ENCODE peak calls at places on chromosome 11, in six cellular contexts. F, Z, L, P, C and U are unnamed samples.
A peak's percentile ranks its signal among the peaks of the same experiment; 100 is the strongest.

GRCh38 chr11:95584589-95584988 is 205.0 kb downstream of the FAM76B start:
- DNase-seq in L (no peak), P (no peak), F (no peak), C (no peak), Z (no peak), U (no peak)

GRCh38 chr11:77602385-77603105 is 12.8 kb downstream of the AQP11 start:
- DNase-seq in F (no peak), P (no peak), Z (no peak), C (no peak), L (no peak), U (no peak)

GRCh38 chr11:105609832-105610781 is at the start of gene GRIA4:
- DNase-seq in F (no peak), Z (no peak), P (no peak), L (peak; percentile 58), C (peak; percentile 75), U (peak; percentile 27)

GRCh38 chr11:11731311-11732083 is 109.7 kb upstream of the GALNT18 start:
- DNase-seq in Z (peak; percentile 68), C (no peak), L (no peak), P (no peak), F (no peak), U (no peak)

GRCh38 chr11:117839234-117839882 is 14.8 kb upstream of the FXYD2 start:
- DNase-seq in P (no peak), C (peak; percentile 25), L (no peak), F (peak; percentile 3), Z (no peak), U (peak; percentile 13)

GRCh38 chr11:102047305-102047924 is at the start of gene CFAP300:
- DNase-seq in C (peak; percentile 94), F (peak; percentile 85), P (peak; percentile 16), L (peak; percentile 93), Z (no peak), U (peak; percentile 82)

GRCh38 chr11:3660960-3661359 is 10.2 kb downstream of the CHRNA10 start:
- DNase-seq in C (no peak), P (no peak), Z (no peak), F (no peak), L (no peak), U (no peak)

GRCh38 chr11:118126082-118126838 is 26.4 kb downstream of the SCN4B start:
- DNase-seq in Z (peak; percentile 71), C (no peak), P (no peak), L (no peak), F (no peak), U (no peak)

GRCh38 chr11:30455025-30455424 is 131.1 kb downstream of the MPPED2 start:
- DNase-seq in Z (no peak), P (no peak), L (no peak), C (no peak), F (no peak), U (no peak)

GRCh38 chr11:2175659-2176058 is 4.0 kb upstream of the TH start:
- DNase-seq in L (no peak), C (no peak), Z (no peak), P (no peak), F (no peak), U (no peak)

GRCh38 chr11:75101424-75102128 is 4.9 kb upstream of the OR2AT4 start:
- DNase-seq in L (no peak), Z (no peak), F (no peak), C (no peak), P (no peak), U (no peak)

GRCh38 chr11:123616505-123617198 is 37.8 kb downstream of the SCN3B start:
- DNase-seq in F (peak; percentile 13), Z (no peak), L (no peak), P (no peak), C (peak; percentile 85), U (no peak)

GRCh38 chr11:78168539-78169477 is 19.6 kb downstream of the KCTD21 start:
- DNase-seq in L (peak; percentile 90), Z (no peak), F (peak; percentile 34), P (peak; percentile 29), C (peak; percentile 91), U (peak; percentile 35)

GRCh38 chr11:87437844-87438223 is 400.1 kb downstream of the TMEM135 start:
- DNase-seq in C (no peak), F (no peak), Z (no peak), L (no peak), P (no peak), U (no peak)

GRCh38 chr11:36449566-36450390 is 60.3 kb downstream of the TRAF6 start:
- DNase-seq in C (no peak), F (no peak), L (no peak), P (no peak), Z (no peak), U (no peak)

GRCh38 chr11:123833095-123833494 is 26.9 kb upstream of the OR6M1 start:
- DNase-seq in F (no peak), C (no peak), Z (no peak), L (no peak), P (no peak), U (no peak)

GRCh38 chr11:76686261-76687079 is 15.9 kb upstream of the LRRC32 start:
- DNase-seq in L (no peak), C (no peak), Z (no peak), P (no peak), F (no peak), U (no peak)

GRCh38 chr11:121715395-121715794 is 262.6 kb upstream of the SORL1-AS1 start:
- DNase-seq in F (no peak), C (no peak), P (no peak), L (no peak), Z (no peak), U (no peak)

GRCh38 chr11:819943-820649 is 1.4 kb downstream of the PNPLA2 start:
- DNase-seq in P (peak; percentile 80), C (peak; percentile 96), Z (peak; percentile 85), L (peak; percentile 95), F (peak; percentile 96), U (peak; percentile 97)
- TF ChIP-seq POLR2A in P (no peak), C (no peak), Z (no peak), L (peak; percentile 44), F (peak; percentile 82), U (no peak)

GRCh38 chr11:110176366-110177056 is 83.3 kb downstream of the ZC3H12C start:
- DNase-seq in P (no peak), F (no peak), C (no peak), L (no peak), Z (no peak), U (no peak)

GRCh38 chr11:110172666-110173065 is 79.5 kb downstream of the ZC3H12C start:
- DNase-seq in C (no peak), L (no peak), Z (no peak), P (no peak), F (no peak), U (no peak)

GRCh38 chr11:110174645-110175310 is 81.6 kb downstream of the ZC3H12C start:
- DNase-seq in L (no peak), C (no peak), P (peak; percentile 19), F (no peak), Z (no peak), U (no peak)

GRCh38 chr11:110177057-110177397 is 83.8 kb downstream of the ZC3H12C start:
- DNase-seq in P (no peak), F (no peak), C (no peak), L (no peak), Z (no peak), U (no peak)

DNA sequence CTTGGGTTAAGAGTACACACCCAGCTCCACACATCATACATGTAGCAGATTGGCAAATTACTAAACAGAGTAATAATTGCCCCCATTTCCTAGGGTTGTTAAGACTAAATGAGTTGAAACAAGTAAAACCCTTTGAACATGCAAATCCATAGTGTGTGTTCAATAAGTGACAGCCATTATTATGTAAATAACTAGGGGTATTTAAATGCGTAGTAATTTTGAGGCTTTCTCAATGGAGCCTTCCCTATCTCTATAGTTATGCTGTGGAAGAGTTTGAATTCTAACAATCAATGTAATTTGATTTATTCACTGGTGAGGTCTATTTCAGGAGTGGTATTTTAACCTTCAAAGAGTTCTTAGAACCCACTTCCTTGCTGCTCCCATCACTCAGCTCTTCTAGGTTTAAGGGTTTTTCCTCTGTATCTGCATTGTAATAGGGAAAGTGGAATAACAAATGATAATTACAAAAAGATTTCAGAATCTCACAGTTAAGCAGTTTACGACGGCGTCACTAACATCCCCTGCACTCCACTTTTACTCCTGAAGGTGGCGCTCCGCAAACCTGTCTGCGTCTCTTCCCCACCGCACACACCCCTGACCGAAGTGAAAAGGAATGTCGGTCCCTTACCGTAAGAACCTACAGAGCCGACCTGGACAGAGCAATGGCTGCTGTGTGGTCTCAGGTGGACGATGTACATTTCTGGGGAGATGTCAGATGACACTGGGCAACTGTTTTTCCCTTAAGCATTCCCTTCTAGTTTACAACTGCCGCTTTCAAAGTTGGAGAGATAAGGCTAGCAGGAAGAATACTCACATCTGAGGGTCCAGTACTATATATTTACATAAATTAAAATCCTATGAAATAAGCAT is 80.8 kb downstream of the ZC3H12C start:
- DNase-seq in Z (peak; percentile 54), F (peak; percentile 79), C (peak; percentile 74), L (peak; percentile 75), P (peak; percentile 74), U (peak; percentile 65)
- TF ChIP-seq POLR2AphosphoS5 in Z (no peak), F (no peak), C (no peak), L (no peak), P (no peak), U (no peak)

GRCh38 chr11:34653851-34654490 is 33.1 kb downstream of the EHF start:
- DNase-seq in P (peak; percentile 24), F (peak; percentile 59), L (no peak), C (no peak), Z (peak; percentile 93), U (peak; percentile 76)
- TF ChIP-seq POLR2A in P (no peak), F (no peak), L (no peak), C (no peak), Z (no peak), U (no peak)

GRCh38 chr11:60912851-60913550 is 957 bp upstream of the TMEM109 start:
- DNase-seq in F (no peak), L (no peak), C (peak; percentile 63), Z (no peak), P (no peak), U (peak; percentile 46)

GRCh38 chr11:60912223-60912850 is 1.6 kb upstream of the TMEM109 start:
- DNase-seq in F (no peak), C (no peak), L (no peak), P (no peak), Z (no peak), U (no peak)

GRCh38 chr11:60915250-60915914 is 1.4 kb downstream of the TMEM109 start:
- DNase-seq in P (no peak), Z (peak; percentile 41), F (peak; percentile 79), L (no peak), C (peak; percentile 75), U (peak; percentile 77)

GRCh38 chr11:60914620-60915249 is 777 bp downstream of the TMEM109 start:
- DNase-seq in L (no peak), Z (no peak), F (peak; percentile 38), C (peak; percentile 71), P (peak; percentile 54), U (no peak)

DNA sequence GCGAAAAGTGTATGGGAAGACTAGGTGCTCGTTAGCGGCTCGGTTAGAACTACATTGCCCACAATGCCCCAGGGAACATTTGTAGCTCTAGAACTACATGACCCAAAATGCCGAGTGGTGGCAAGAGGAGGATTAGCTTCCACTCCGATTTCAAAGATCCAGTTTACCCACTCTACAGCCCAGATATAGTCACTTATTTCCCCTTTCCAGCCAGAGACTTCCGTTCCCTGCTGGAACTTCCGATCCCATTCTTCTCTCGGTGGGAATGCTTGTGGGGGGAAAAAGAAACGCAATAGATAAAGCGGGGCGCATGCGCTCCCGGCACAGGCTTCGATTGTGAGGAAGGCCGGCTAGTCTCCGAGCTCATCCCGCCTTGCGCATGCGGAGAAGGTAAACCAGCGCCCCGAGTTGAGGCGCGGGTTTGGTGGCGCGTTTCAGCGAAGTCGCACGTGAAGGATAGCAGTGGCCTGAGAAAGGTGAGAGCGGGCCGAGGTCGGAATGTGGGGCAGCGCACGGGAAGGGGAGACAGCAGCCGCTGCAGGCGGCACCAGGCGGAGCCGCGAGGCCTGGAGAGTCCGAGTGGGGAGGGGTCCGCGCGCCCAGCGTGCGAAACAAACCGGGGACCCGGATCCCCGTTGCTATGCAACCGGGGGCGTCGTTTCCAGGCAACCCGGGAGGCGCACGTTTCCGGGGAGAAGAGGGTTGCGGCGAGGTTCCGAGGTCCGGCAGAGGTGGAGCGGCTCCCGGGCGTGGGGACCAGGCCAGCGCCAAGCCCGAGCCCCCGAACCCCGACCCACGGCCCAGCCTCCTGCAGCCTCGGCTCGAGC is at the start of gene TMEM109:
- DNase-seq in Z (peak; percentile 73), L (peak; percentile 91), P (peak; percentile 95), C (peak; percentile 94), F (peak; percentile 90), U (peak; percentile 90)
- TF ChIP-seq POLR2AphosphoS5 in Z (no peak), L (no peak), P (peak; percentile 33), C (peak; percentile 83), F (peak; percentile 65), U (peak; percentile 82)